ENCODE peak calls at places on chromosomes 2 and 18, in five cellular contexts. A is psoas muscle, L is PC-9, M is astrocyte, B is bronchial epithelial cell. C is an unnamed sample.

GRCh38 chr18:35041752-35042379 is 653 bp downstream of the MAPRE2 start:
- DNase-seq in A (no peak), L (no peak), M (no peak), B (peak), C (peak)

GRCh38 chr18:35497006-35497333 is 790 bp downstream of the INO80C start:
- DNase-seq in A (no peak), L (no peak), M (peak), B (peak), C (peak)

GRCh38 chr2:201118957-201119848 is 3.2 kb downstream of the CFLAR start:
- DNase-seq in A (no peak), L (no peak), M (peak), B (no peak), C (peak)

GRCh38 chr2:44748-45341 is 1.5 kb downstream of the FAM110C start:
- DNase-seq in A (no peak), L (peak), M (no peak), B (peak), C (no peak)

GRCh38 chr2:151189125-151189524 is 72.5 kb downstream of the RBM43 start:
- DNase-seq in A (no peak), L (no peak), M (no peak), B (no peak), C (no peak)

GRCh38 chr2:169362346-169363026 is at the start of gene LRP2:
- DNase-seq in A (peak), L (no peak), M (no peak), B (no peak), C (peak)

GRCh38 chr2:217978536-217979150 is 24.2 kb downstream of the TNS1 start:
- DNase-seq in A (no peak), L (no peak), M (no peak), B (no peak), C (no peak)

GRCh38 chr2:83730258-83730657 is 728.8 kb downstream of the SUCLG1 start:
- DNase-seq in A (no peak), L (no peak), M (no peak), B (peak), C (no peak)

GRCh38 chr2:24466871-24467870 is 23.9 kb upstream of the NCOA1 start:
- DNase-seq in A (no peak), L (peak), M (no peak), B (peak), C (no peak)

GRCh38 chr2:8440029-8440778 is 241.7 kb upstream of the ID2 start:
- DNase-seq in A (no peak), L (no peak), M (no peak), B (no peak), C (no peak)

GRCh38 chr18:24427484-24427883 is 1.0 kb downstream of the IMPACT start:
- DNase-seq in A (no peak), L (no peak), M (peak), B (peak), C (peak)

GRCh38 chr2:6917761-6918421 is 679 bp downstream of the RNF144A start:
- DNase-seq in A (peak), L (no peak), M (no peak), B (no peak), C (no peak)

GRCh38 chr2:224359569-224359968 is 42.3 kb downstream of the FAM124B start:
- DNase-seq in A (no peak), L (no peak), M (no peak), B (no peak), C (peak)

GRCh38 chr2:133812826-133813617 is 244.8 kb upstream of the NCKAP5 start:
- DNase-seq in A (no peak), L (no peak), M (peak), B (peak), C (peak)

GRCh38 chr18:36711813-36712444 is 116.9 kb downstream of the TPGS2 start:
- DNase-seq in A (no peak), L (peak), M (peak), B (peak), C (peak)

GRCh38 chr2:196914867-196915465 is 11.5 kb downstream of the PGAP1 start:
- DNase-seq in A (no peak), L (no peak), M (no peak), B (no peak), C (no peak)

GRCh38 chr18:28855989-28856388 is 679.1 kb upstream of the CDH2 start:
- DNase-seq in A (no peak), L (no peak), M (no peak), B (peak), C (peak)

GRCh38 chr2:129010262-129010661 is 691.6 kb upstream of the HS6ST1 start:
- DNase-seq in A (no peak), L (no peak), M (no peak), B (no peak), C (no peak)

GRCh38 chr18:78459646-78460045 is 520.0 kb upstream of the SALL3 start:
- DNase-seq in A (no peak), L (no peak), M (no peak), B (peak), C (no peak)

GRCh38 chr18:55900380-55900779 is 312.4 kb upstream of the TCF4 start:
- DNase-seq in A (no peak), L (no peak), M (peak), B (no peak), C (peak)

GRCh38 chr2:16186661-16187516 is 246.5 kb downstream of the MYCN start:
- DNase-seq in A (no peak), L (no peak), M (no peak), B (no peak), C (no peak)

GRCh38 chr2:230296917-230297316 is 30.1 kb upstream of the SP140L start:
- DNase-seq in A (no peak), L (no peak), M (no peak), B (no peak), C (no peak)

GRCh38 chr2:114699423-114699944 is 257.0 kb downstream of the DPP10 start:
- DNase-seq in A (no peak), L (no peak), M (no peak), B (no peak), C (no peak)

GRCh38 chr2:98476192-98476868 is 31.7 kb downstream of the INPP4A start:
- DNase-seq in A (no peak), L (no peak), M (no peak), B (peak), C (no peak)

GRCh38 chr2:231541605-231542509 is 11.6 kb upstream of the NMUR1 start:
- DNase-seq in A (no peak), L (no peak), M (no peak), B (no peak), C (peak)

GRCh38 chr2:76684762-76685161 is 837.4 kb downstream of the LRRTM4 start:
- DNase-seq in A (no peak), L (no peak), M (no peak), B (no peak), C (no peak)

GRCh38 chr2:30883184-30883583 is 75.9 kb upstream of the CAPN13 start:
- DNase-seq in A (no peak), L (no peak), M (no peak), B (no peak), C (no peak)

GRCh38 chr2:43136862-43137261 is 89.5 kb downstream of the ZFP36L2 start:
- DNase-seq in A (no peak), L (no peak), M (no peak), B (no peak), C (no peak)

GRCh38 chr2:224333631-224334030 is 68.3 kb downstream of the FAM124B start:
- DNase-seq in A (no peak), L (no peak), M (no peak), B (no peak), C (no peak)

GRCh38 chr2:73841912-73842738 is 13.4 kb downstream of the STAMBP start:
- DNase-seq in A (no peak), L (no peak), M (no peak), B (peak), C (no peak)

GRCh38 chr2:229714080-229714735 is at the start of gene DNER:
- DNase-seq in A (peak), L (peak), M (no peak), B (no peak), C (no peak)

GRCh38 chr18:74197705-74198341 is 49.5 kb downstream of the TIMM21 start:
- DNase-seq in A (no peak), L (no peak), M (no peak), B (no peak), C (no peak)

GRCh38 chr2:24836706-24837105 is 43.5 kb downstream of the CENPO start:
- DNase-seq in A (peak), L (no peak), M (no peak), B (no peak), C (no peak)

GRCh38 chr18:49510393-49511115 is 23.5 kb upstream of the C18orf32 start:
- DNase-seq in A (peak), L (peak), M (no peak), B (peak), C (peak)

GRCh38 chr2:71281950-71282349 is 49.6 kb upstream of the ZNF638 start:
- DNase-seq in A (no peak), L (no peak), M (no peak), B (no peak), C (peak)

GRCh38 chr2:71275939-71276310 is 49.0 kb upstream of the PAIP2B start:
- DNase-seq in A (no peak), L (peak), M (no peak), B (no peak), C (no peak)

GRCh38 chr2:71277536-71278103 is 50.7 kb upstream of the PAIP2B start:
- DNase-seq in A (peak), L (peak), M (peak), B (no peak), C (peak)

GRCh38 chr2:71277159-71277498 is 50.2 kb upstream of the PAIP2B start:
- DNase-seq in A (no peak), L (no peak), M (no peak), B (no peak), C (peak)

GRCh38 chr2:71276311-71277158 is 49.6 kb upstream of the PAIP2B start:
- DNase-seq in A (peak), L (peak), M (peak), B (peak), C (peak)
- TF ChIP-seq CTCF in A (no peak), L (no peak), M (no peak), B (no peak), C (peak)

GRCh38 chr2:48287971-48288370 is 242.0 kb upstream of the STON1 start:
- DNase-seq in A (no peak), L (no peak), M (no peak), B (no peak), C (no peak)

GRCh38 chr2:48282281-48282680 is 247.7 kb upstream of the STON1 start:
- DNase-seq in A (no peak), L (no peak), M (no peak), B (no peak), C (no peak)

GRCh38 chr2:48279347-48279746 is 250.6 kb upstream of the STON1 start:
- DNase-seq in A (no peak), L (no peak), M (no peak), B (no peak), C (no peak)

GRCh38 chr2:48284624-48285212 is 245.2 kb upstream of the STON1 start:
- DNase-seq in A (no peak), L (peak), M (no peak), B (no peak), C (no peak)

DNA sequence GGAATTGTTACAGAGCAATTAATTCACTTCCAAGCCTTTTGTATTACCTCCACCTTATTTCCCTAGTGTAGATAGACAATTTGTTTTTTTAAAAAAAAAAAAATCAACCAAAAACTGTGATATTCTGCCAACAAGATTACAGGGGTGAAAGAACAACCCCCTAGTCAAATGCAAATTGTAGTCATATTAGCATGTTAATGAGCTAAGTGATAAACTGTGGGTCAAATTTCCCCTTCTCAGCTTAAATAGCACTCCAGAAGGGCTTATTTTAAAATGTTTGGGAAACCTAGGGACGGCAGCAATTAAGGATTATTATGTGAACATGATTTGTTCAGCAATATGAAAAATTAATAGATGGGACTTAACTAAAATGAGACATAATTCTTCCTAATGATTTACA is 246.1 kb upstream of the STON1 start:
- DNase-seq in A (no peak), L (no peak), M (no peak), B (no peak), C (no peak)
- H3K4me3 ChIP-seq in A (no peak), L (no peak), M (no peak), B (no peak), C (no peak)

GRCh38 chr2:19769513-19769912 is 132.3 kb downstream of the TTC32 start:
- DNase-seq in A (no peak), L (no peak), M (no peak), B (peak), C (peak)
- TF ChIP-seq CTCF in A (peak), L (peak), M (no peak), B (peak), C (peak)

GRCh38 chr18:10456718-10457499 is 2.5 kb downstream of the APCDD1 start:
- DNase-seq in A (no peak), L (no peak), M (no peak), B (no peak), C (no peak)

GRCh38 chr18:10453261-10453884 is 1.1 kb upstream of the APCDD1 start:
- DNase-seq in A (no peak), L (no peak), M (no peak), B (no peak), C (no peak)

GRCh38 chr18:10453885-10454772 is at the start of gene APCDD1:
- DNase-seq in A (peak), L (no peak), M (no peak), B (no peak), C (no peak)

GRCh38 chr18:10455726-10456453 is 1.5 kb downstream of the APCDD1 start:
- DNase-seq in A (no peak), L (no peak), M (no peak), B (no peak), C (no peak)

DNA sequence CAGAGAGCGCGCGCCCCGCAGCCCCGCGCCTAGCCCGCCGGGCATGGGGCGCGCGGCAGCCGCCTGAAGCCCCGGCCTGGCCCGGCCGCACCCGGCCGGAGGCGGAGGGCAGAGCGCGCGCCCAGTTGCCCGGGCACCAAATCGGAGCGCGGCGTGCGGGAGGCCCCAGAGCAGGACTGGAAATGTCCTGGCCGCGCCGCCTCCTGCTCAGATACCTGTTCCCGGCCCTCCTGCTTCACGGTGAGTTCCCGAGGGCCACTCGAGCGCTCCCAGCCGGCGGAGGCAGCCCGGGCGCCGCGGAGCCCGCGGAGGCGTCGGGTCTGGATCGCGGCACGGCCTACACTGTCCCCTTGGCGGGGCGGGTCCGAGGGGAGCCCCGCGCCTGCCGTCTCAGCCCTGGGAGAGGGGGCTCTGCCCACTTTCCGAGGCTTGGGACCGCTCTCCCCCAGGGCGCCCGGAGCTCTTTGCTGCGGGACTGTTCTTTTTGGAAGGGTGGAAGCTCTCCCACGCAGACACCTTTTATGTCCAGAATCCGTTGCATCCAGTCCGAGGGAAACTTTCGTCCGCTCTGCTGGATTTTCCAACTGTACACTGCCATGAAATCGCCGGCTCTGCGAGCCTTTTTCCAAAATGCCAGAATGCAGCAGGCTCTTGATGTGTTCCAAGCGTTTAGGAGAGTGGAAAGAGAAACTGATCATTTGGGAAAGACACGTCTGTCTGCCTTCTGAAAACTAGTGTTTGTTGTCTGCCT is 540 bp downstream of the APCDD1 start:
- DNase-seq in A (no peak), L (no peak), M (no peak), B (no peak), C (peak)
- H3K4me3 ChIP-seq in A (peak), L (no peak), M (peak), B (peak), C (peak)

GRCh38 chr2:57045236-57045635 is 861.4 kb downstream of the CCDC85A start:
- DNase-seq in A (no peak), L (no peak), M (no peak), B (no peak), C (no peak)
- TF ChIP-seq CTCF in A (no peak), L (no peak), M (no peak), B (no peak), C (no peak)

GRCh38 chr2:171553858-171554257 is 31.6 kb downstream of the CYBRD1 start:
- DNase-seq in A (no peak), L (peak), M (no peak), B (no peak), C (no peak)

GRCh38 chr2:171551836-171552235 is 29.6 kb downstream of the CYBRD1 start:
- DNase-seq in A (no peak), L (no peak), M (peak), B (peak), C (peak)

GRCh38 chr2:171550613-171551012 is 28.3 kb downstream of the CYBRD1 start:
- DNase-seq in A (no peak), L (no peak), M (peak), B (no peak), C (peak)

GRCh38 chr2:171554991-171555615 is 32.8 kb downstream of the CYBRD1 start:
- DNase-seq in A (no peak), L (no peak), M (no peak), B (no peak), C (peak)

GRCh38 chr2:171553236-171553635 is 31.0 kb downstream of the CYBRD1 start:
- DNase-seq in A (no peak), L (no peak), M (no peak), B (peak), C (no peak)
- H3K4me3 ChIP-seq in A (no peak), L (no peak), M (no peak), B (no peak), C (no peak)

GRCh38 chr2:213490087-213490486 is 205.8 kb downstream of the SPAG16 start:
- DNase-seq in A (no peak), L (no peak), M (no peak), B (peak), C (no peak)
- TF ChIP-seq CTCF in A (no peak), L (no peak), M (no peak), B (no peak), C (no peak)

GRCh38 chr2:55047677-55048299 is 2.5 kb downstream of the RTN4 start:
- DNase-seq in A (no peak), L (peak), M (peak), B (peak), C (peak)

GRCh38 chr2:55048514-55048924 is 1.7 kb downstream of the RTN4 start:
- DNase-seq in A (no peak), L (no peak), M (no peak), B (peak), C (peak)

GRCh38 chr2:55048925-55049793 is 1.1 kb downstream of the RTN4 start:
- DNase-seq in A (peak), L (peak), M (peak), B (peak), C (peak)

GRCh38 chr2:55043841-55044240 is 6.4 kb downstream of the RTN4 start:
- DNase-seq in A (no peak), L (no peak), M (no peak), B (no peak), C (peak)

GRCh38 chr2:55045685-55046221 is 4.5 kb downstream of the RTN4 start:
- DNase-seq in A (no peak), L (no peak), M (no peak), B (no peak), C (no peak)
- H3K4me3 ChIP-seq in A (no peak), L (peak), M (peak), B (no peak), C (no peak)

GRCh38 chr2:148978736-148979135 is 59.8 kb upstream of the LYPD6B start:
- DNase-seq in A (no peak), L (no peak), M (no peak), B (no peak), C (peak)

GRCh38 chr2:148979919-148980277 is 58.6 kb upstream of the LYPD6B start:
- DNase-seq in A (no peak), L (no peak), M (no peak), B (no peak), C (no peak)

GRCh38 chr2:148979164-148979918 is 59.2 kb upstream of the LYPD6B start:
- DNase-seq in A (no peak), L (no peak), M (no peak), B (no peak), C (no peak)

GRCh38 chr2:148981350-148981749 is 57.1 kb upstream of the LYPD6B start:
- DNase-seq in A (no peak), L (no peak), M (no peak), B (no peak), C (no peak)

GRCh38 chr2:148978026-148978685 is 60.3 kb upstream of the LYPD6B start:
- DNase-seq in A (no peak), L (no peak), M (no peak), B (no peak), C (no peak)
- TF ChIP-seq CTCF in A (no peak), L (no peak), M (no peak), B (no peak), C (no peak)

GRCh38 chr2:117212562-117212961 is 601.9 kb upstream of the DDX18 start:
- DNase-seq in A (no peak), L (no peak), M (no peak), B (no peak), C (no peak)
- H3K4me3 ChIP-seq in A (no peak), L (no peak), M (no peak), B (no peak), C (no peak)